ENCODE peak calls at places on chromosomes 2 and 18, in seven cellular contexts. One of them, this sample, is unnamed.
A peak's percentile ranks its signal among the peaks of the same experiment; 100 is the strongest.

GRCh38 chr18:65725421-65726050 is 25.3 kb upstream of the CDH7 start:
- DNase-seq in cardiac muscle cell: peak; percentile 52
- DNase-seq in gastrocnemius medialis: no peak
- DNase-seq in colonic mucosa: peak; percentile 44
- DNase-seq in mucosa of descending colon: no peak
- DNase-seq in fibroblast of lung: no peak
- DNase-seq in A549: peak; percentile 36
- DNase-seq in this sample: peak; percentile 23

GRCh38 chr2:134765987-134766386 is 47.2 kb upstream of the TMEM163 start:
- DNase-seq in cardiac muscle cell: no peak
- DNase-seq in gastrocnemius medialis: no peak
- DNase-seq in colonic mucosa: no peak
- DNase-seq in mucosa of descending colon: no peak
- DNase-seq in fibroblast of lung: no peak
- DNase-seq in A549: no peak
- DNase-seq in this sample: no peak

GRCh38 chr18:54948350-54948837 is 10.9 kb downstream of the CCDC68 start:
- DNase-seq in cardiac muscle cell: no peak
- DNase-seq in gastrocnemius medialis: no peak
- DNase-seq in colonic mucosa: no peak
- DNase-seq in mucosa of descending colon: no peak
- DNase-seq in fibroblast of lung: no peak
- DNase-seq in A549: peak; percentile 55
- DNase-seq in this sample: no peak

GRCh38 chr2:46225150-46225480 is 72.1 kb upstream of the EPAS1 start:
- DNase-seq in cardiac muscle cell: no peak
- DNase-seq in gastrocnemius medialis: no peak
- DNase-seq in colonic mucosa: no peak
- DNase-seq in mucosa of descending colon: no peak
- DNase-seq in fibroblast of lung: no peak
- DNase-seq in A549: no peak
- DNase-seq in this sample: no peak

GRCh38 chr18:1732143-1732542 is 827.5 kb downstream of the ADCYAP1 start:
- DNase-seq in cardiac muscle cell: no peak
- DNase-seq in gastrocnemius medialis: no peak
- DNase-seq in colonic mucosa: no peak
- DNase-seq in mucosa of descending colon: no peak
- DNase-seq in fibroblast of lung: no peak
- DNase-seq in A549: no peak
- DNase-seq in this sample: no peak

GRCh38 chr2:204110250-204111183 is 174.0 kb downstream of the ICOS start:
- DNase-seq in cardiac muscle cell: no peak
- DNase-seq in gastrocnemius medialis: no peak
- DNase-seq in colonic mucosa: no peak
- DNase-seq in mucosa of descending colon: peak; percentile 64
- DNase-seq in fibroblast of lung: peak; percentile 6
- DNase-seq in A549: no peak
- DNase-seq in this sample: no peak

GRCh38 chr2:85468704-85469349 is 50.3 kb downstream of the SH2D6 start:
- DNase-seq in cardiac muscle cell: peak; percentile 42
- DNase-seq in gastrocnemius medialis: no peak
- DNase-seq in colonic mucosa: peak; percentile 92
- DNase-seq in mucosa of descending colon: peak; percentile 75
- DNase-seq in fibroblast of lung: peak; percentile 79
- DNase-seq in A549: peak; percentile 82
- DNase-seq in this sample: peak; percentile 82

GRCh38 chr2:86584164-86584913 is 21.1 kb upstream of the CHMP3 start:
- DNase-seq in cardiac muscle cell: no peak
- DNase-seq in gastrocnemius medialis: no peak
- DNase-seq in colonic mucosa: no peak
- DNase-seq in mucosa of descending colon: no peak
- DNase-seq in fibroblast of lung: peak; percentile 56
- DNase-seq in A549: no peak
- DNase-seq in this sample: no peak

GRCh38 chr2:231960810-231961348 is 634 bp upstream of the DIS3L2 start:
- DNase-seq in cardiac muscle cell: no peak
- DNase-seq in gastrocnemius medialis: no peak
- DNase-seq in colonic mucosa: no peak
- DNase-seq in mucosa of descending colon: no peak
- DNase-seq in fibroblast of lung: no peak
- DNase-seq in A549: no peak
- DNase-seq in this sample: no peak

DNA sequence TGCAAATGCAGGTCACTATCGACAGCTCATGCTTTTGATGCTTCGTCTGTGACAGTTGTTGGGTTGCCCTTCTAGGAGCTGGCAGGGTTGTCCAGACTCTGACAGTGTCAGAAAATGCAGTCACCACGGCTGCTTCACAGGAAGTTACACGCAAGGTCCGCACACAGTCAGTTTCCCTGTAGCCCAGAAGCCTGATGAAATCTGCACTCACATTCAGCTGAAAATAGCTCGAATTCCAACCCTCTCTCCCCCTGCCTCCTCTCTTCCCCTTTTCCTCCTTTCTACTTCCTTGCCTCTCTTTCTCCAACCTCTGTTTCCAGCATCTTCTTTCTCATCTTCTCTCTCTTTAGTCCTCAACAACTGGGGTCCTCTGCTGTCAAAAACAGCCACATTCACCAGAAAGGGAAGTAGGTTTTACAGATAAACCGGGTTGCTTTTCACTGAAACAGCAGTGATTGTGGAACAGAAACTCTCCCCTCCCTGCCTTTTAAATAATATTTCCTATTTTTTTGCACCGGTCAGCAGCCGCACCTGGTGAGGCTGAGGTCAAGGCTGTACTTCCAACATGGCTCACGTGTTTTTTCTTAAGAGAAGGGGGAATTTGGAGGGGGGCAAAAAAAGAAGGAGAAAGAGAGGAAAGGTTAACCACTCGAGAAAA is 69.2 kb downstream of the BCL11A start:
- DNase-seq in cardiac muscle cell: peak; percentile 28
- DNase-seq in gastrocnemius medialis: no peak
- DNase-seq in colonic mucosa: no peak
- DNase-seq in mucosa of descending colon: no peak
- DNase-seq in fibroblast of lung: peak; percentile 77
- DNase-seq in A549: no peak
- DNase-seq in this sample: no peak
- H3K4me1 ChIP-seq in cardiac muscle cell: peaks cover 47% of the 10 kb centered on the region
- H3K4me1 ChIP-seq in gastrocnemius medialis: no peaks in the 10 kb centered on the region
- H3K4me1 ChIP-seq in colonic mucosa: peaks cover 8% of the 10 kb centered on the region
- H3K4me1 ChIP-seq in mucosa of descending colon: peaks cover 24% of the 10 kb centered on the region
- H3K4me1 ChIP-seq in fibroblast of lung: peaks cover 7% of the 10 kb centered on the region
- H3K4me1 ChIP-seq in A549: peaks cover 6% of the 10 kb centered on the region
- H3K4me1 ChIP-seq in this sample: peaks cover 8% of the 10 kb centered on the region

DNA sequence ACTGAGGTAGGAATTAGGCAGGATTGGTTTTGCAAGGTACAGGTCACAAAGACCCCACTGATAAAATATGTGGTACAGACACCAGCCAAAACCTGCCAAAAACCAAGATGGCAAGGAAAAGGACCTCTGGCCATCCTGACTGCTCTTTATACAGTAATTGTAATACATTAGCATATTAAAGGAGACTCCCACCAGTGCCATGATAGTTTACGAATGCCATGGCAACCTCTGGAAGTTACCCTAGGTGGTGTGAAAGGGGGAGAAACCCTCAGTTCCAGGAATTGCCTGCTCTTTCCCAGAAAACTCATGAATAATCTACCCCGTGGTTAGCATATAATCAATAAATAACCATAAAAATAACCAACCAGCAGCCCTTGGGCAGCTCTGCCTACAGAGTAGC is 129.8 kb upstream of the EPB41L3 start:
- DNase-seq in cardiac muscle cell: no peak
- DNase-seq in gastrocnemius medialis: no peak
- DNase-seq in colonic mucosa: no peak
- DNase-seq in mucosa of descending colon: no peak
- DNase-seq in fibroblast of lung: no peak
- DNase-seq in A549: no peak
- DNase-seq in this sample: peak; percentile 5
- H3K4me1 ChIP-seq in cardiac muscle cell: no peaks in the 10 kb centered on the region
- H3K4me1 ChIP-seq in gastrocnemius medialis: no peaks in the 10 kb centered on the region
- H3K4me1 ChIP-seq in colonic mucosa: no peaks in the 10 kb centered on the region
- H3K4me1 ChIP-seq in mucosa of descending colon: no peaks in the 10 kb centered on the region
- H3K4me1 ChIP-seq in fibroblast of lung: no peaks in the 10 kb centered on the region
- H3K4me1 ChIP-seq in A549: no peaks in the 10 kb centered on the region
- H3K4me1 ChIP-seq in this sample: no peaks in the 10 kb centered on the region

GRCh38 chr2:197277726-197278259 is 32.8 kb downstream of the ANKRD44 start:
- DNase-seq in cardiac muscle cell: no peak
- DNase-seq in gastrocnemius medialis: no peak
- DNase-seq in colonic mucosa: no peak
- DNase-seq in mucosa of descending colon: no peak
- DNase-seq in fibroblast of lung: no peak
- DNase-seq in A549: no peak
- DNase-seq in this sample: no peak

GRCh38 chr2:197278804-197279763 is 31.5 kb downstream of the ANKRD44 start:
- DNase-seq in cardiac muscle cell: no peak
- DNase-seq in gastrocnemius medialis: no peak
- DNase-seq in colonic mucosa: no peak
- DNase-seq in mucosa of descending colon: no peak
- DNase-seq in fibroblast of lung: peak; percentile 35
- DNase-seq in A549: no peak
- DNase-seq in this sample: no peak

GRCh38 chr2:197276156-197276555 is 34.4 kb downstream of the ANKRD44 start:
- DNase-seq in cardiac muscle cell: no peak
- DNase-seq in gastrocnemius medialis: no peak
- DNase-seq in colonic mucosa: no peak
- DNase-seq in mucosa of descending colon: no peak
- DNase-seq in fibroblast of lung: no peak
- DNase-seq in A549: no peak
- DNase-seq in this sample: no peak

GRCh38 chr2:197281421-197281820 is 29.2 kb downstream of the ANKRD44 start:
- DNase-seq in cardiac muscle cell: no peak
- DNase-seq in gastrocnemius medialis: no peak
- DNase-seq in colonic mucosa: no peak
- DNase-seq in mucosa of descending colon: no peak
- DNase-seq in fibroblast of lung: no peak
- DNase-seq in A549: no peak
- DNase-seq in this sample: no peak

DNA sequence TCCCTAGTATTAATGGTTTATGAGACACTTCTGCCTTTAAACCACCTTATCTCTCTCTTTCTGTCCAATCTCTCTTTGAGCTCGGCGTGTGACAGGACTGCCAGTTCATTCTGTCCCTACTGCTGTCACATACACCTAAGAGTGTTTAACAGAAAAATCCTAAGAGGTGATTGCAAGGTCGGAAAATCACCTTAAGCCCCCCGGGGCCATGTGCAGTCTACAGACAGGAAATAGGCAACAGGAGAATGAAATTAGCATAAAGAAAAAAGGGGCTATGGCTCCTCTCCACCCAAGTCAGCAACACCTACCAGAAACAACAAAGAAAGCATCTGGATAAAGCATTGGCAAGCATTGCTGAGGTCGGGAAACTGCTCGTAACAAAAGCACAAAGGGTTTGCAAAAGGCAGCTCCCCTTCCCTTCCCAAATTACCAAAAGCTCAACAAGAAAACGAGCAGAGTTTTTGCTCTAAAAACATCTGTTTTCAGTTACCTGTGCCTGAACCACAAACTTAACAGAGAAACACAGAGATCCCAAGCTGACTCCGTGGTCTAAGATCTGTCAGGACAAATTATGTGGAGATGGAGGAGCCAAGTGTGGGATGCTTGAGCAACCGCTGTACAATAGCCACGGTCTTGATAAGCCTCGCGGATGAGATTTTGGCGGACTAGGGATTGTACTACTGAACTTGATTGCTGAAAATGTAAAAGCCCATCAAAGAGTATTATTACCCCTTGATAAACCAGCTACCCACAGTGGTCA is 30.4 kb downstream of the ANKRD44 start:
- DNase-seq in cardiac muscle cell: no peak
- DNase-seq in gastrocnemius medialis: no peak
- DNase-seq in colonic mucosa: no peak
- DNase-seq in mucosa of descending colon: no peak
- DNase-seq in fibroblast of lung: peak; percentile 72
- DNase-seq in A549: no peak
- DNase-seq in this sample: no peak
- H3K4me1 ChIP-seq in cardiac muscle cell: no peaks in the 10 kb centered on the region
- H3K4me1 ChIP-seq in gastrocnemius medialis: peaks cover 6% of the 10 kb centered on the region
- H3K4me1 ChIP-seq in colonic mucosa: no peaks in the 10 kb centered on the region
- H3K4me1 ChIP-seq in mucosa of descending colon: no peaks in the 10 kb centered on the region
- H3K4me1 ChIP-seq in fibroblast of lung: no peaks in the 10 kb centered on the region
- H3K4me1 ChIP-seq in A549: no peaks in the 10 kb centered on the region
- H3K4me1 ChIP-seq in this sample: no peaks in the 10 kb centered on the region

DNA sequence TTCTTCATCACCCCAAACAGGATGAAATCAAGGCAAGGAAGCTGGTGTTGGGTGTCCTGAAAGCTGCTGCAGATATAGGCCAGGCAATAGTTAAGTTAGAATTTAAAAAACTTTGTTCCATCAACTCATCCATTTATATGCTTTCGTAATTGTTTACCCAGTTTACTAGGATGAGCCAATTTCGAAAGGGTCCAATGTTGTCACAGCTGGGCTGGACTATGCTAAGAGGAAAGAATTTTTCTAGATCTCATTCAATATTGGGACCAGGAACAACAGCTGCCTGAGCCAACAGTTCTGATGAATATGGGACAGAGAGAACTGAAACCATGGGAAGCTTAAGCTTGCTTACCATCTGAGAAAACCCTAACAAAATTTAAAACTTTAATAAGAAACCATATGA is 21.6 kb upstream of the SP3 start:
- DNase-seq in cardiac muscle cell: no peak
- DNase-seq in gastrocnemius medialis: peak; percentile 64
- DNase-seq in colonic mucosa: no peak
- DNase-seq in mucosa of descending colon: no peak
- DNase-seq in fibroblast of lung: no peak
- DNase-seq in A549: peak; percentile 27
- DNase-seq in this sample: no peak
- H3K4me1 ChIP-seq in cardiac muscle cell: no peaks in the 10 kb centered on the region
- H3K4me1 ChIP-seq in gastrocnemius medialis: peaks cover 42% of the 10 kb centered on the region
- H3K4me1 ChIP-seq in colonic mucosa: peaks cover 3% of the 10 kb centered on the region
- H3K4me1 ChIP-seq in mucosa of descending colon: peaks cover 13% of the 10 kb centered on the region
- H3K4me1 ChIP-seq in fibroblast of lung: peaks cover 21% of the 10 kb centered on the region
- H3K4me1 ChIP-seq in A549: peaks cover 51% of the 10 kb centered on the region
- H3K4me1 ChIP-seq in this sample: no peaks in the 10 kb centered on the region

DNA sequence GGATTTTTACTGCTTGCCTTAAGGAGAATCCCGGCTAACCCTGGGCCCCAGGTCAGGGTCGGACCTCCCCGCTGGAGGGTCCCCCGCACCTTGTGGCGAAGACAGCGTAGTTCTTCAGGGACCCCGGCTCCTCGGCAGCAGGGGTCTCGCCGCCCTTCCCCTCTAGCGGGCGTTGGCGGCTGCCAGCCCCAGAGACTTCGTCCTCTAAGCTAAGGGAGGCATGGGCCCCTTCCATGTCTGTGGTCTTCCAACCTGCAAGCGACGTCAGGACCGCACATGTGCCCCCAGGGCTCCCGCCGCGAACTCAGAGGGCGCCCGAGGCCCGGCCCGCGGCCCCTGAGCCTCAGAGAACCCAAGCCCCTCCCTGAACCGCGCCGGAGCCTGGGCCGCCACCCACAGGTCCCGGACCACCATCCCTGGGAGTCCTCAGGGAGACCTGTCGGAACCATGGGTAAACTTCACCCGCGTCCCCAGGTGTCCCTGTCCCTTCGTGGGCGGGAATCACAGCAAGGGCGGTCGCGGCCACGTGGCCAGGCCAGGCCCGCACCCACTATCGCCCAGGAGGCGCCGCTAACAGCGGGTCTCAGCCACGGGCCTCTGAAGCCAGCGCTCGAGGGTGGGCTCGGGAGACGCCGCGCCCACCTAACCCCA is 562 bp downstream of the ANKMY1 start:
- DNase-seq in cardiac muscle cell: no peak
- DNase-seq in gastrocnemius medialis: peak; percentile 10
- DNase-seq in colonic mucosa: peak; percentile 22
- DNase-seq in mucosa of descending colon: peak; percentile 62
- DNase-seq in fibroblast of lung: no peak
- DNase-seq in A549: no peak
- DNase-seq in this sample: no peak
- H3K4me1 ChIP-seq in cardiac muscle cell: peaks cover 5% of the 10 kb centered on the region
- H3K4me1 ChIP-seq in gastrocnemius medialis: peaks cover 39% of the 10 kb centered on the region
- H3K4me1 ChIP-seq in colonic mucosa: peaks cover 28% of the 10 kb centered on the region
- H3K4me1 ChIP-seq in mucosa of descending colon: peaks cover 36% of the 10 kb centered on the region
- H3K4me1 ChIP-seq in fibroblast of lung: peaks cover 5% of the 10 kb centered on the region
- H3K4me1 ChIP-seq in A549: peaks cover 20% of the 10 kb centered on the region
- H3K4me1 ChIP-seq in this sample: peaks cover 2% of the 10 kb centered on the region

This sample was measured in NT2/D1.